ENCODE peak calls at places on chromosome 21, in nine cellular contexts. One of them, this sample, is unnamed.
A peak's percentile ranks its signal among the peaks of the same experiment; 100 is the strongest.

GRCh38 chr21:15192243-15192642 is 127.4 kb upstream of the NRIP1 start:
- DNase-seq in left lung: no peak
- DNase-seq in choroid plexus epithelial cell: no peak
- DNase-seq in vagina: no peak
- DNase-seq in IMR-90: no peak
- DNase-seq in stomach: no peak
- DNase-seq in brain microvascular endothelial cell: no peak
- DNase-seq in CD4-positive, CD25-positive, alpha-beta regulatory T cell: no peak
- DNase-seq in skeletal muscle cell: peak; percentile 85
- DNase-seq in this sample: no peak

GRCh38 chr21:45992311-45993209 is 11.0 kb downstream of the COL6A1 start:
- DNase-seq in vagina: peak; percentile 83
- DNase-seq in skeletal muscle cell: no peak
- DNase-seq in brain microvascular endothelial cell: no peak
- DNase-seq in CD4-positive, CD25-positive, alpha-beta regulatory T cell: no peak
- DNase-seq in IMR-90: no peak
- DNase-seq in choroid plexus epithelial cell: no peak
- DNase-seq in stomach: no peak
- DNase-seq in left lung: peak; percentile 29
- DNase-seq in this sample: peak; percentile 48

GRCh38 chr21:27796106-27796505 is 829.2 kb upstream of the ADAMTS5 start:
- DNase-seq in brain microvascular endothelial cell: no peak
- DNase-seq in vagina: no peak
- DNase-seq in IMR-90: peak; percentile 68
- DNase-seq in stomach: no peak
- DNase-seq in CD4-positive, CD25-positive, alpha-beta regulatory T cell: no peak
- DNase-seq in skeletal muscle cell: peak; percentile 32
- DNase-seq in left lung: no peak
- DNase-seq in choroid plexus epithelial cell: no peak
- DNase-seq in this sample: no peak

GRCh38 chr21:31622397-31622796 is 37.1 kb upstream of the SOD1 start:
- DNase-seq in brain microvascular endothelial cell: no peak
- DNase-seq in vagina: no peak
- DNase-seq in choroid plexus epithelial cell: no peak
- DNase-seq in CD4-positive, CD25-positive, alpha-beta regulatory T cell: peak; percentile 13
- DNase-seq in IMR-90: no peak
- DNase-seq in left lung: no peak
- DNase-seq in skeletal muscle cell: no peak
- DNase-seq in stomach: no peak
- DNase-seq in this sample: no peak

GRCh38 chr21:26148834-26149354 is 21.7 kb downstream of the APP start:
- DNase-seq in vagina: no peak
- DNase-seq in skeletal muscle cell: no peak
- DNase-seq in CD4-positive, CD25-positive, alpha-beta regulatory T cell: no peak
- DNase-seq in choroid plexus epithelial cell: peak; percentile 48
- DNase-seq in IMR-90: peak; percentile 69
- DNase-seq in brain microvascular endothelial cell: peak; percentile 25
- DNase-seq in stomach: no peak
- DNase-seq in left lung: no peak
- DNase-seq in this sample: no peak

GRCh38 chr21:25688284-25689035 is 46.2 kb downstream of the ATP5PF start:
- DNase-seq in stomach: no peak
- DNase-seq in IMR-90: no peak
- DNase-seq in skeletal muscle cell: no peak
- DNase-seq in choroid plexus epithelial cell: no peak
- DNase-seq in brain microvascular endothelial cell: no peak
- DNase-seq in CD4-positive, CD25-positive, alpha-beta regulatory T cell: no peak
- DNase-seq in left lung: no peak
- DNase-seq in vagina: no peak
- DNase-seq in this sample: no peak

GRCh38 chr21:41024341-41025056 is 143.5 kb upstream of the BACE2 start:
- DNase-seq in skeletal muscle cell: no peak
- DNase-seq in left lung: no peak
- DNase-seq in brain microvascular endothelial cell: no peak
- DNase-seq in IMR-90: no peak
- DNase-seq in stomach: no peak
- DNase-seq in choroid plexus epithelial cell: no peak
- DNase-seq in CD4-positive, CD25-positive, alpha-beta regulatory T cell: no peak
- DNase-seq in vagina: no peak
- DNase-seq in this sample: no peak

GRCh38 chr21:35408401-35408800 is 359.3 kb upstream of the RUNX1 start:
- DNase-seq in brain microvascular endothelial cell: no peak
- DNase-seq in left lung: no peak
- DNase-seq in skeletal muscle cell: no peak
- DNase-seq in CD4-positive, CD25-positive, alpha-beta regulatory T cell: no peak
- DNase-seq in IMR-90: peak; percentile 58
- DNase-seq in vagina: no peak
- DNase-seq in choroid plexus epithelial cell: no peak
- DNase-seq in stomach: no peak
- DNase-seq in this sample: no peak

GRCh38 chr21:29077651-29078090 is 4.2 kb upstream of the CCT8 start:
- DNase-seq in IMR-90: peak; percentile 48
- DNase-seq in stomach: no peak
- DNase-seq in brain microvascular endothelial cell: no peak
- DNase-seq in choroid plexus epithelial cell: peak; percentile 68
- DNase-seq in left lung: no peak
- DNase-seq in vagina: no peak
- DNase-seq in skeletal muscle cell: no peak
- DNase-seq in CD4-positive, CD25-positive, alpha-beta regulatory T cell: peak; percentile 66
- DNase-seq in this sample: no peak

GRCh38 chr21:37093977-37094376 is 20.9 kb downstream of the TTC3 start:
- DNase-seq in skeletal muscle cell: no peak
- DNase-seq in vagina: no peak
- DNase-seq in stomach: no peak
- DNase-seq in CD4-positive, CD25-positive, alpha-beta regulatory T cell: no peak
- DNase-seq in left lung: no peak
- DNase-seq in choroid plexus epithelial cell: no peak
- DNase-seq in IMR-90: no peak
- DNase-seq in brain microvascular endothelial cell: no peak
- DNase-seq in this sample: no peak

GRCh38 chr21:25568230-25568629 is 39.1 kb downstream of the MRPL39 start:
- DNase-seq in choroid plexus epithelial cell: peak; percentile 86
- DNase-seq in vagina: no peak
- DNase-seq in IMR-90: peak; percentile 78
- DNase-seq in CD4-positive, CD25-positive, alpha-beta regulatory T cell: peak; percentile 53
- DNase-seq in stomach: no peak
- DNase-seq in skeletal muscle cell: peak; percentile 49
- DNase-seq in brain microvascular endothelial cell: peak; percentile 76
- DNase-seq in left lung: peak; percentile 56
- DNase-seq in this sample: peak; percentile 39

GRCh38 chr21:30779269-30779668 is 24.0 kb upstream of the KRTAP21-1 start:
- DNase-seq in IMR-90: no peak
- DNase-seq in vagina: no peak
- DNase-seq in brain microvascular endothelial cell: no peak
- DNase-seq in left lung: no peak
- DNase-seq in choroid plexus epithelial cell: no peak
- DNase-seq in CD4-positive, CD25-positive, alpha-beta regulatory T cell: no peak
- DNase-seq in stomach: no peak
- DNase-seq in skeletal muscle cell: no peak
- DNase-seq in this sample: no peak

GRCh38 chr21:36129219-36129618 is 5.7 kb upstream of the CBR3 start:
- DNase-seq in IMR-90: no peak
- DNase-seq in skeletal muscle cell: no peak
- DNase-seq in brain microvascular endothelial cell: no peak
- DNase-seq in vagina: no peak
- DNase-seq in left lung: no peak
- DNase-seq in CD4-positive, CD25-positive, alpha-beta regulatory T cell: no peak
- DNase-seq in choroid plexus epithelial cell: no peak
- DNase-seq in stomach: no peak
- DNase-seq in this sample: no peak

GRCh38 chr21:31317688-31318087 is 26.4 kb downstream of the TIAM1 start:
- DNase-seq in skeletal muscle cell: no peak
- DNase-seq in left lung: no peak
- DNase-seq in choroid plexus epithelial cell: no peak
- DNase-seq in vagina: no peak
- DNase-seq in IMR-90: no peak
- DNase-seq in CD4-positive, CD25-positive, alpha-beta regulatory T cell: no peak
- DNase-seq in brain microvascular endothelial cell: no peak
- DNase-seq in stomach: no peak
- DNase-seq in this sample: no peak

GRCh38 chr21:44927587-44928461 is 7.1 kb upstream of the ITGB2 start:
- DNase-seq in left lung: peak; percentile 79
- DNase-seq in brain microvascular endothelial cell: peak; percentile 13
- DNase-seq in CD4-positive, CD25-positive, alpha-beta regulatory T cell: peak; percentile 95
- DNase-seq in IMR-90: peak; percentile 56
- DNase-seq in choroid plexus epithelial cell: peak; percentile 67
- DNase-seq in vagina: no peak
- DNase-seq in stomach: no peak
- DNase-seq in skeletal muscle cell: peak; percentile 32
- DNase-seq in this sample: peak; percentile 45
- H3K4me3 ChIP-seq in left lung: no peak overlapping the region
- H3K4me3 ChIP-seq in brain microvascular endothelial cell: no peak overlapping the region
- H3K4me3 ChIP-seq in CD4-positive, CD25-positive, alpha-beta regulatory T cell: peak overlapping the region; percentile 82
- H3K4me3 ChIP-seq in IMR-90: no peak overlapping the region
- H3K4me3 ChIP-seq in choroid plexus epithelial cell: no peak overlapping the region
- H3K4me3 ChIP-seq in vagina: no peak overlapping the region
- H3K4me3 ChIP-seq in stomach: peak overlapping the region; percentile 12
- H3K4me3 ChIP-seq in skeletal muscle cell: peak overlapping the region; percentile 2
- H3K4me3 ChIP-seq in this sample: no peak overlapping the region

DNA sequence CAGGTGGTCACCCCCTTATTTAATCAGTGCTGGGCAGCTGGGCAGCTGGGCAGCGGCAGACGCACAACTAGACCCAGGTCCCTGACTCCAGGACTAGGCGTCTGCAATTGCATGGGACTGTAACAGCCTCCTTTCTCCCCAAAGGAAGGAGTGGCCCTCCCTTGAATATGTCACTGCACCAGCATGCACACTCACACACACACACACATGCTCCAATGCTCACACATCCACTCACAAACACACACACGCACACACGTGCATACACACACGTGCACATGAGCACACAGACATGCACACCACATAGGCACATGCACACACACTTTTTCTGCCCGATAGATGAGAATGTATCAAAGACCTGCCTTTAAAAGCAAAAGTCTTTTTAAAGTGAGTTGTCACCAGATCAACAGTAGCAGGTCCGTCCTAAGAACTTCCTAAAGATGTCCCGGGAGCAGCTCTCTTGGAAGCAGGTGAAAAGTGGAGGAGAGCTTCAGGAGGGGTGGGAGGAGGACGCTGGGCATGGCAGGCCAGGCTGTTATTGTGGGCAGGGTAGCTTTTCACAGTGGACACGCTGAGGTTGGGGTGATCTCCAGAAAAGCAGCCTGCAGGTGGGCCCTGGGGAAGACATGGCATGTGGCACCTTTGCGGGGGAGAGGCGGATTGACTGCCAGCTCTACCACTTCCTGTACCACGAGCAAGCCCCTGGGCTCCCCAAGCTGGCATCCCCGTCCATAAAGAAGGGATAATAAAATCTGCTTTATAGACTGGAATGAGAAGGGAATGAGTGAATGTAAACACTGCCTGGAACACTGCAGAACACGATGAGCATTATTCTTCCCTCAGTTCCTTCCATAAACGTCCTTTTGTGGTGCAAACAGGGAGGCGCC is 1.7 kb downstream of the PDE9A start:
- DNase-seq in stomach: no peak
- DNase-seq in left lung: no peak
- DNase-seq in vagina: no peak
- DNase-seq in skeletal muscle cell: no peak
- DNase-seq in brain microvascular endothelial cell: no peak
- DNase-seq in IMR-90: no peak
- DNase-seq in CD4-positive, CD25-positive, alpha-beta regulatory T cell: no peak
- DNase-seq in choroid plexus epithelial cell: no peak
- DNase-seq in this sample: peak; percentile 68
- H3K4me3 ChIP-seq in stomach: peak overlapping the region; percentile 61
- H3K4me3 ChIP-seq in left lung: no peak overlapping the region
- H3K4me3 ChIP-seq in vagina: peak overlapping the region; percentile 93
- H3K4me3 ChIP-seq in skeletal muscle cell: no peak overlapping the region
- H3K4me3 ChIP-seq in brain microvascular endothelial cell: no peak overlapping the region
- H3K4me3 ChIP-seq in IMR-90: no peak overlapping the region
- H3K4me3 ChIP-seq in CD4-positive, CD25-positive, alpha-beta regulatory T cell: no peak overlapping the region
- H3K4me3 ChIP-seq in choroid plexus epithelial cell: no peak overlapping the region
- H3K4me3 ChIP-seq in this sample: no peak overlapping the region

DNA sequence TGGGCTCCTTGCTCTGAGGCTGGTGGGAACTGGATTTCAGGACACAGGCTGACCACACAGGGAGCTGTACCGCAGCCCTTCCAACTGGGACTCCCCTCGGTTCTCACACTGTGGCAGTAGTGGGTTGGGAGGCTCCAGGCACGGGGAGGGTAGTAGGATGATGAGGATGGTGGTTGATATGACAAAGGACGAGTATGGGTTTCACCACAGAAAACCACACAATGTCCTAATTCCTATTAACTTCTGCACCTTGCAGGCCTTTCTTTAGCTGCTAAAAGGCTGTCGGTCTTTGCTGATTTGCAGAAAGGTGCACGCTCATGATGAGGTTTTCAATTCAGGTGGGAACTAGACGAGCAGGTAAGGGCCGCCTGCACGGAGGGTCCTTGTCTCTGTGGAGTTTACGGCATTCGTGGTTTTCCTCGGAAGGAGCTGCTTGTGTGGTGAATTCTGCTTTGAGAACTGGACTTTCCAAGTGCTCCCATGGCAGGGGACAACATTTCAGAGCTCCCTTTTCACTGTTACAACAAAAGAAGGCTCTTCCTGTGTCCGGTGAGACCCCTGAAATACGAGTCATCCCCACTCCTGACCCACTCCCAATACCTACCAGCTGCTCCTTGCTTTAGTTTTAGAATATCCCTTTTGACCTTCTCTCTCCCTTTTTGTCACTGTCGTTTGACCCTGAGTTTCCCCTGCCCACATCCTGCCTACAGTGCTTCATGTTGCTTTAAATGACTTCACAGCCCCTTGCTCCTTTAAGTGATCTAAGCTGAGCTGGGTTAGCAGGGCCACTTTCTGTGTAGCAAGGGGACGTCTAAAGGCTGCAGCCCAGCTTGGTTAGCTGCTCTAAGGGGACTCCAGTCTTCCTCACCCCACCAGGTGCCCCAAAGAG is 125.1 kb downstream of the MRPS6 start:
- DNase-seq in stomach: no peak
- DNase-seq in IMR-90: no peak
- DNase-seq in vagina: no peak
- DNase-seq in skeletal muscle cell: no peak
- DNase-seq in choroid plexus epithelial cell: no peak
- DNase-seq in left lung: no peak
- DNase-seq in CD4-positive, CD25-positive, alpha-beta regulatory T cell: peak; percentile 80
- DNase-seq in brain microvascular endothelial cell: no peak
- DNase-seq in this sample: no peak
- H3K4me3 ChIP-seq in stomach: no peak overlapping the region
- H3K4me3 ChIP-seq in IMR-90: no peak overlapping the region
- H3K4me3 ChIP-seq in vagina: no peak overlapping the region
- H3K4me3 ChIP-seq in skeletal muscle cell: no peak overlapping the region
- H3K4me3 ChIP-seq in choroid plexus epithelial cell: no peak overlapping the region
- H3K4me3 ChIP-seq in left lung: no peak overlapping the region
- H3K4me3 ChIP-seq in CD4-positive, CD25-positive, alpha-beta regulatory T cell: peak overlapping the region; percentile 33
- H3K4me3 ChIP-seq in brain microvascular endothelial cell: no peak overlapping the region
- H3K4me3 ChIP-seq in this sample: no peak overlapping the region

GRCh38 chr21:20902998-20903397 is 95.2 kb upstream of the NCAM2 start:
- DNase-seq in choroid plexus epithelial cell: no peak
- DNase-seq in IMR-90: no peak
- DNase-seq in CD4-positive, CD25-positive, alpha-beta regulatory T cell: no peak
- DNase-seq in brain microvascular endothelial cell: no peak
- DNase-seq in stomach: no peak
- DNase-seq in left lung: no peak
- DNase-seq in skeletal muscle cell: no peak
- DNase-seq in vagina: no peak
- DNase-seq in this sample: no peak
- H3K4me3 ChIP-seq in choroid plexus epithelial cell: no peak overlapping the region
- H3K4me3 ChIP-seq in IMR-90: no peak overlapping the region
- H3K4me3 ChIP-seq in CD4-positive, CD25-positive, alpha-beta regulatory T cell: no peak overlapping the region
- H3K4me3 ChIP-seq in brain microvascular endothelial cell: no peak overlapping the region
- H3K4me3 ChIP-seq in stomach: no peak overlapping the region
- H3K4me3 ChIP-seq in left lung: no peak overlapping the region
- H3K4me3 ChIP-seq in skeletal muscle cell: no peak overlapping the region
- H3K4me3 ChIP-seq in vagina: no peak overlapping the region
- H3K4me3 ChIP-seq in this sample: no peak overlapping the region